ENCODE peak calls at places on chromosomes 7 and 10, in ten cellular contexts. One of them, this sample, is unnamed.
A peak's percentile ranks its signal among the peaks of the same experiment; 100 is the strongest.

GRCh38 chr7:82468435-82468834 is 24.9 kb upstream of the CACNA2D1 start:
- DNase-seq in AG04450: no peak
- DNase-seq in tibial nerve: no peak
- DNase-seq in natural killer cell: no peak
- DNase-seq in skeletal muscle cell: no peak
- DNase-seq in HTR-8/SVneo: no peak
- DNase-seq in nephron progenitor cell: no peak
- DNase-seq in OCI-M1: no peak
- DNase-seq in left cardiac atrium: no peak
- DNase-seq in H9: no peak
- DNase-seq in this sample: no peak

GRCh38 chr7:112957901-112958300 is 128.7 kb downstream of the GPR85 start:
- DNase-seq in AG04450: no peak
- DNase-seq in tibial nerve: no peak
- DNase-seq in natural killer cell: no peak
- DNase-seq in skeletal muscle cell: no peak
- DNase-seq in HTR-8/SVneo: no peak
- DNase-seq in nephron progenitor cell: no peak
- DNase-seq in OCI-M1: no peak
- DNase-seq in left cardiac atrium: no peak
- DNase-seq in H9: no peak
- DNase-seq in this sample: no peak

GRCh38 chr7:21480693-21481403 is 53.0 kb downstream of the SP4 start:
- DNase-seq in AG04450: no peak
- DNase-seq in tibial nerve: no peak
- DNase-seq in natural killer cell: no peak
- DNase-seq in skeletal muscle cell: no peak
- DNase-seq in HTR-8/SVneo: no peak
- DNase-seq in nephron progenitor cell: no peak
- DNase-seq in OCI-M1: no peak
- DNase-seq in left cardiac atrium: no peak
- DNase-seq in H9: no peak
- DNase-seq in this sample: no peak

GRCh38 chr7:15836041-15836440 is 149.6 kb upstream of the MEOX2 start:
- DNase-seq in AG04450: no peak
- DNase-seq in tibial nerve: no peak
- DNase-seq in natural killer cell: no peak
- DNase-seq in skeletal muscle cell: no peak
- DNase-seq in HTR-8/SVneo: no peak
- DNase-seq in nephron progenitor cell: no peak
- DNase-seq in OCI-M1: no peak
- DNase-seq in left cardiac atrium: no peak
- DNase-seq in H9: peak; percentile 28
- DNase-seq in this sample: no peak

GRCh38 chr10:130495891-130496642 is 359.9 kb downstream of the GLRX3 start:
- DNase-seq in AG04450: no peak
- DNase-seq in tibial nerve: no peak
- DNase-seq in natural killer cell: no peak
- DNase-seq in skeletal muscle cell: no peak
- DNase-seq in HTR-8/SVneo: peak; percentile 15
- DNase-seq in nephron progenitor cell: no peak
- DNase-seq in OCI-M1: no peak
- DNase-seq in left cardiac atrium: no peak
- DNase-seq in H9: no peak
- DNase-seq in this sample: peak; percentile 33

GRCh38 chr7:25360471-25360870 is 132.2 kb upstream of the NPVF start:
- DNase-seq in AG04450: no peak
- DNase-seq in tibial nerve: no peak
- DNase-seq in natural killer cell: no peak
- DNase-seq in skeletal muscle cell: no peak
- DNase-seq in HTR-8/SVneo: no peak
- DNase-seq in nephron progenitor cell: no peak
- DNase-seq in OCI-M1: no peak
- DNase-seq in left cardiac atrium: no peak
- DNase-seq in H9: no peak
- DNase-seq in this sample: no peak

GRCh38 chr7:155750255-155751125 is 61.8 kb downstream of the SHH start:
- DNase-seq in AG04450: no peak
- DNase-seq in tibial nerve: no peak
- DNase-seq in natural killer cell: no peak
- DNase-seq in skeletal muscle cell: no peak
- DNase-seq in HTR-8/SVneo: no peak
- DNase-seq in nephron progenitor cell: no peak
- DNase-seq in OCI-M1: no peak
- DNase-seq in left cardiac atrium: no peak
- DNase-seq in H9: no peak
- DNase-seq in this sample: no peak

GRCh38 chr10:114822771-114823463 is 1.3 kb downstream of the FHIP2A start:
- DNase-seq in AG04450: no peak
- DNase-seq in tibial nerve: no peak
- DNase-seq in natural killer cell: no peak
- DNase-seq in skeletal muscle cell: no peak
- DNase-seq in HTR-8/SVneo: no peak
- DNase-seq in nephron progenitor cell: no peak
- DNase-seq in OCI-M1: peak; percentile 66
- DNase-seq in left cardiac atrium: no peak
- DNase-seq in H9: no peak
- DNase-seq in this sample: no peak

GRCh38 chr7:111383133-111383532 is 179.2 kb downstream of the IMMP2L start:
- DNase-seq in AG04450: no peak
- DNase-seq in tibial nerve: no peak
- DNase-seq in natural killer cell: no peak
- DNase-seq in skeletal muscle cell: no peak
- DNase-seq in HTR-8/SVneo: no peak
- DNase-seq in nephron progenitor cell: no peak
- DNase-seq in OCI-M1: no peak
- DNase-seq in left cardiac atrium: no peak
- DNase-seq in H9: no peak
- DNase-seq in this sample: no peak

GRCh38 chr7:129690701-129691100 is 79.2 kb downstream of the NRF1 start:
- DNase-seq in AG04450: no peak
- DNase-seq in tibial nerve: no peak
- DNase-seq in natural killer cell: no peak
- DNase-seq in skeletal muscle cell: no peak
- DNase-seq in HTR-8/SVneo: no peak
- DNase-seq in nephron progenitor cell: no peak
- DNase-seq in OCI-M1: no peak
- DNase-seq in left cardiac atrium: no peak
- DNase-seq in H9: no peak
- DNase-seq in this sample: no peak

GRCh38 chr7:13197501-13197900 is 510.1 kb downstream of the ARL4A start:
- DNase-seq in AG04450: peak; percentile 4
- DNase-seq in tibial nerve: no peak
- DNase-seq in natural killer cell: no peak
- DNase-seq in skeletal muscle cell: no peak
- DNase-seq in HTR-8/SVneo: no peak
- DNase-seq in nephron progenitor cell: no peak
- DNase-seq in OCI-M1: no peak
- DNase-seq in left cardiac atrium: no peak
- DNase-seq in H9: no peak
- DNase-seq in this sample: no peak

GRCh38 chr10:119449760-119450461 is 92.6 kb downstream of the RGS10 start:
- DNase-seq in AG04450: no peak
- DNase-seq in tibial nerve: no peak
- DNase-seq in natural killer cell: no peak
- DNase-seq in skeletal muscle cell: peak; percentile 77
- DNase-seq in HTR-8/SVneo: no peak
- DNase-seq in nephron progenitor cell: no peak
- DNase-seq in OCI-M1: no peak
- DNase-seq in left cardiac atrium: peak; percentile 77
- DNase-seq in H9: no peak
- DNase-seq in this sample: peak; percentile 92

GRCh38 chr7:50304158-50304910 is at the start of gene IKZF1:
- DNase-seq in AG04450: no peak
- DNase-seq in tibial nerve: no peak
- DNase-seq in natural killer cell: peak; percentile 59
- DNase-seq in skeletal muscle cell: no peak
- DNase-seq in HTR-8/SVneo: no peak
- DNase-seq in nephron progenitor cell: peak; percentile 59
- DNase-seq in OCI-M1: peak; percentile 76
- DNase-seq in left cardiac atrium: peak; percentile 70
- DNase-seq in H9: peak; percentile 46
- DNase-seq in this sample: peak; percentile 69

GRCh38 chr7:137882261-137882668 is 35.5 kb upstream of the DGKI start:
- DNase-seq in AG04450: peak; percentile 93
- DNase-seq in tibial nerve: no peak
- DNase-seq in natural killer cell: no peak
- DNase-seq in skeletal muscle cell: peak; percentile 97
- DNase-seq in HTR-8/SVneo: peak; percentile 74
- DNase-seq in nephron progenitor cell: no peak
- DNase-seq in OCI-M1: no peak
- DNase-seq in left cardiac atrium: peak; percentile 60
- DNase-seq in H9: no peak
- DNase-seq in this sample: no peak

GRCh38 chr7:133365892-133366291 is 113.0 kb downstream of the EXOC4 start:
- DNase-seq in AG04450: no peak
- DNase-seq in tibial nerve: no peak
- DNase-seq in natural killer cell: no peak
- DNase-seq in skeletal muscle cell: no peak
- DNase-seq in HTR-8/SVneo: no peak
- DNase-seq in nephron progenitor cell: no peak
- DNase-seq in OCI-M1: no peak
- DNase-seq in left cardiac atrium: no peak
- DNase-seq in H9: no peak
- DNase-seq in this sample: no peak

GRCh38 chr7:47458057-47458456 is 123.9 kb downstream of the TNS3 start:
- DNase-seq in AG04450: peak; percentile 91
- DNase-seq in tibial nerve: peak; percentile 76
- DNase-seq in natural killer cell: no peak
- DNase-seq in skeletal muscle cell: peak; percentile 89
- DNase-seq in HTR-8/SVneo: peak; percentile 36
- DNase-seq in nephron progenitor cell: no peak
- DNase-seq in OCI-M1: no peak
- DNase-seq in left cardiac atrium: peak; percentile 78
- DNase-seq in H9: no peak
- DNase-seq in this sample: peak; percentile 72